ENCODE peak calls at places on chromosomes 6 and 20, in five cellular contexts. N is spleen, I is esophagus muscularis mucosa, J is Panc1, D is prostate gland. K is an unnamed sample.

GRCh38 chr6:167683028-167683862 is 143.5 kb upstream of the AFDN start:
- DNase-seq in N (no peak), J (peak; percentile 80), D (no peak), I (no peak), K (peak; percentile 94)

GRCh38 chr6:37691904-37692806 is 5.5 kb downstream of the MDGA1 start:
- DNase-seq in I (peak; percentile 94), J (peak; percentile 45), D (peak; percentile 59), N (peak; percentile 94), K (peak; percentile 50)

GRCh38 chr6:99589290-99589672 is 17.4 kb upstream of the PRDM13 start:
- DNase-seq in D (no peak), N (peak; percentile 77), J (no peak), I (peak; percentile 66), K (no peak)

GRCh38 chr20:2740702-2741101 is 48.1 kb downstream of the EBF4 start:
- DNase-seq in I (peak; percentile 89), N (no peak), J (no peak), D (no peak), K (no peak)

GRCh38 chr6:125393449-125393858 is 91.7 kb upstream of the HDDC2 start:
- DNase-seq in I (no peak), D (no peak), J (no peak), N (no peak), K (no peak)

GRCh38 chr6:134330555-134330954 is 12.6 kb upstream of the SGK1 start:
- DNase-seq in I (no peak), J (no peak), N (no peak), D (no peak), K (no peak)

GRCh38 chr20:47468290-47469050 is 33.2 kb upstream of the NCOA3 start:
- DNase-seq in D (no peak), I (no peak), J (no peak), N (no peak), K (no peak)

GRCh38 chr6:37239950-37240713 is 17.4 kb upstream of the TBC1D22B start:
- DNase-seq in N (peak; percentile 83), J (peak; percentile 85), I (peak; percentile 97), D (peak; percentile 27), K (peak; percentile 99)

GRCh38 chr6:149852881-149853280 is 11.3 kb downstream of the LRP11 start:
- DNase-seq in J (no peak), I (no peak), D (no peak), N (no peak), K (peak; percentile 45)

GRCh38 chr6:108408453-108408852 is 113.6 kb downstream of the AFG1L start:
- DNase-seq in N (no peak), I (no peak), J (no peak), D (no peak), K (no peak)

GRCh38 chr6:14202947-14203346 is 85.4 kb downstream of the CD83 start:
- DNase-seq in N (no peak), I (no peak), D (no peak), J (no peak), K (no peak)

GRCh38 chr20:6416371-6416770 is 293.5 kb upstream of the FERMT1 start:
- DNase-seq in D (no peak), J (no peak), I (no peak), N (no peak), K (no peak)

GRCh38 chr6:123945386-123945785 is 141.7 kb downstream of the NKAIN2 start:
- DNase-seq in N (no peak), J (no peak), I (no peak), D (no peak), K (no peak)

GRCh38 chr6:146875927-146876270 is 277.1 kb downstream of the ADGB start:
- DNase-seq in I (no peak), D (no peak), N (no peak), J (no peak), K (no peak)

GRCh38 chr20:14790771-14791517 is 453.5 kb upstream of the FLRT3 start:
- DNase-seq in J (no peak), I (no peak), N (no peak), D (no peak), K (no peak)

GRCh38 chr6:53287336-53288225 is 61.2 kb downstream of the ELOVL5 start:
- DNase-seq in I (no peak), D (no peak), N (no peak), J (no peak), K (no peak)

GRCh38 chr20:61451009-61451408 is 198.9 kb downstream of the CDH4 start:
- DNase-seq in N (no peak), I (no peak), D (no peak), J (no peak), K (no peak)

GRCh38 chr6:15309611-15310283 is 63.9 kb downstream of the JARID2 start:
- DNase-seq in J (no peak), I (no peak), N (no peak), D (no peak), K (no peak)

GRCh38 chr6:145904391-145904790 is 59.8 kb downstream of the SHPRH start:
- DNase-seq in J (no peak), D (no peak), I (no peak), N (no peak), K (no peak)

GRCh38 chr6:83708970-83709747 is at the start of gene SNAP91:
- DNase-seq in I (no peak), J (no peak), D (peak; percentile 43), N (peak; percentile 67), K (peak; percentile 51)

GRCh38 chr6:139981810-139982550 is 607.5 kb upstream of the CITED2 start:
- DNase-seq in I (no peak), J (peak; percentile 59), D (peak; percentile 42), N (no peak), K (peak; percentile 82)

GRCh38 chr20:16551601-16552419 is 21.4 kb downstream of the KIF16B start:
- DNase-seq in I (no peak), D (no peak), N (no peak), J (no peak), K (no peak)

GRCh38 chr6:149887343-149887742 is 10.6 kb downstream of the RAET1E start:
- DNase-seq in N (no peak), I (no peak), J (no peak), D (no peak), K (no peak)

GRCh38 chr20:3105256-3106137 is 21.0 kb upstream of the AVP start:
- DNase-seq in J (no peak), D (no peak), I (no peak), N (no peak), K (no peak)

GRCh38 chr6:138571174-138571573 is 71.9 kb upstream of the NHSL1 start:
- DNase-seq in I (no peak), J (no peak), D (no peak), N (no peak), K (no peak)

GRCh38 chr6:138568997-138569396 is 69.7 kb upstream of the NHSL1 start:
- DNase-seq in N (no peak), D (no peak), I (no peak), J (no peak), K (no peak)

GRCh38 chr6:138570716-138571020 is 71.4 kb upstream of the NHSL1 start:
- DNase-seq in I (no peak), J (no peak), N (no peak), D (no peak), K (peak; percentile 60)

GRCh38 chr6:138569970-138570715 is 70.8 kb upstream of the NHSL1 start:
- DNase-seq in J (no peak), I (no peak), D (no peak), N (no peak), K (no peak)

GRCh38 chr6:138569554-138569953 is 70.3 kb upstream of the NHSL1 start:
- DNase-seq in J (no peak), I (no peak), D (no peak), N (no peak), K (no peak)
- TF ChIP-seq POLR2AphosphoS5 in J (no peak), I (no peak), D (no peak), N (no peak), K (no peak)

DNA sequence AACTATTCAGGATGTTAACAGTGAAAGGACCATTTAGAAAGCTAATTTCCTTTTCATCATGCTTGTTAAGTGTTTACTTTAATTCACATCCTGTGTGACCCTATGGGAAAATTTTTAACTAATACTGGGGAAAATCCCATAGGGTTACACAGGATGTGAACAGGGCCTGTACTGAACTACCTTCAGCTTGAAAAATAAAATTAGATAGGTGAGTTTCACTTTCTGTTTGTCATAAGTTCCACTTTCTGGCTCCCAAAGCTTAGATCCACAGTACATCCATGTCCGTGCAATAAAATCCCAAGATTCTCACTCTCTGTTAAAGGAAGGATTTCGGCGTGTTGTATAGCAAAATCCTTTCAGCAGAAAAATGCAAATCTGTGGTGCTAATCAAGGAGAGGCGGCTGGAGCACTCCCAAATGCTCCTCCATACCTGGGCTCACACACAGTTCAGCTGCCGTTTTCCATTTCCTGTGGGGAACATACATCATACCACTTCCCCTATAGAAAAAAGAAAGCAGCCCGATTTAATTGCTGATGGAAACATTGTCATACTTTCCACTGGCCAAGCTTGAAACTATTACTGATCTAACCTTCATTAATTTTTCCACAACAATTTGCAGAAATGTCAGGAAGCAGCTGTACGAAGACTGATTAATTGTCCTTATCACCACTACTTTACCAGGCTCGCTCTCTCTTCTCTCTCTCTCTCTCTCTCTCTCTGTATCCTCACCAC is 125.2 kb downstream of the HIVEP2 start:
- DNase-seq in J (no peak), I (no peak), N (no peak), D (no peak), K (peak; percentile 95)
- H3K4me3 ChIP-seq in J (peak overlapping the region; percentile 39), I (peak overlapping the region; percentile 57), N (peak overlapping the region; percentile 24), D (no peak overlapping the region), K (peak overlapping the region; percentile 16)

DNA sequence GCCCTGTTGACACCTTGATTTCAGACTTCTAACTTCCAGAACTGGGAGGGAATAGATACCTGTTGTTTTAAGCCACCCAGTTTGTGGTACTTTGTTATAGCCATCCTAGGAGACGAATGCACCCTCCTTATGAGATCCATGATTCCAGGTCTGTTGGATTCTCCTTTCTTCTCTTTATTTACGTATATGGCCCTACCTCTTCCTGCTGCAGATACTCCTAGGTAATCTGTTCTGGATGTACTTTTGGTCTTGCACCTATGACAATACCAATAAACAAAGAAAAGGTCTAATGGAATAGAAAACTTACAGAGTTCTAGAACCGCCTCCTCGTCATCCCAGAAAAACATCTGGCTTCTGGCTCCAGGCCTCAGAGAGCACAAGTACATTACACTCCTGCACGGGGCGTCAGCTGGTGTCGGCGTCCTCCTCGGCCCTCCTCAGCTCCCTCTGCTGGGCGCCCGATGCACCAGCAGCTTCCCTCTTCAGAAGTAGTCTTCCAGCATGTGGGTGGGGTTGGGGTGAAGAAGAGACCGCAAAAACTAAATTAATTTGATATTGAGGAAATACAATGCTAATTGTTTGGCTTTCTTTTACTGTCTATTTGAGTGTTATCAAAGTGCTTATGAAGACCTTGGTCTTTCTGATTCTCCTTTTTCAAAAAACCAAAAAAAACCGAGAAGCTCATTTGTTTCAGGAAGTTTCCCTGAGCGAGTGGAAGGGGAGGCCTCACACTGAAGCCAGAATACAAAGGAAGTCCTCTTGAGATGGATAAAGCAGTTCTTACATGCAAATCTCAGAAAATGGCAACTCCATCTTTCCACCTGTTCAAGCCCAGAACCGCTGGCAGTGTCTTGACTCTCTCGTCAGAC is 9.7 kb upstream of the ATXN1 start:
- DNase-seq in J (no peak), I (no peak), N (peak; percentile 96), D (no peak), K (peak; percentile 76)
- H3K4me1 ChIP-seq in J (peaks cover 51% of the 10 kb centered on the region), I (peaks cover 31% of the 10 kb centered on the region), N (peaks cover 27% of the 10 kb centered on the region), D (peaks cover 7% of the 10 kb centered on the region), K (peaks cover 39% of the 10 kb centered on the region)

DNA sequence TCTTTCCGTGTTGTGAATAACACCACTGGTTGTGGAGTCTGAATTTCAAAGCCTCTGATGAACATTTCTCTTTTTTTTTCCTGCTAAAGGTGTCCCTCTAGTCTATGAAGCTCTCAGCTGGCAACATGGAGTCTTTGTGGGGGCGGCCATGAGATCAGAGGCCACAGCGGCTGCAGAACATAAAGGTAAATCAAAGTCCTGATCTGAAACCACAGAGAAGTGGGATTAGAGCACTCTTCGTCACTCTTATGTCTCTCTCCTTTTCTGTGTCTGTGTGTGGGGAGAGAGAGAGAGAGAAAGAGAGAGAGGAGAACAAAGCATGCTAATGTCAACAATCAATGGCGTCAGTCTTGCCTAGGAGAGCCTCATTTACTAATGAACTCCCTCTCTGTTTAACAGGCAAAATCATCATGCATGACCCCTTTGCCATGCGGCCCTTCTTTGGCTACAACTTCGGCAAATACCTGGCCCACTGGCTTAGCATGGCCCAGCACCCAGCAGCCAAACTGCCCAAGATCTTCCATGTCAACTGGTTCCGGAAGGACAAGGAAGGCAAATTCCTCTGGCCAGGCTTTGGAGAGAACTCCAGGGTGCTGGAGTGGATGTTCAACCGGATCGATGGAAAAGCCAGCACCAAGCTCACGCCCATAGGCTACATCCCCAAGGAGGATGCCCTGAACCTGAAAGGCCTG is 4.2 kb downstream of the PCK1 start:
- DNase-seq in N (peak; percentile 24), D (no peak), I (no peak), J (no peak), K (no peak)
- TF ChIP-seq POLR2AphosphoS5 in N (no peak), D (no peak), I (no peak), J (no peak), K (no peak)

K was measured in endothelial cell of umbilical vein.